ENCODE peak calls at places on chromosomes 1 and 21, in eight cellular contexts. One of them, this sample, is unnamed.
A peak's percentile ranks its signal among the peaks of the same experiment; 100 is the strongest.

GRCh38 chr1:169867012-169867679 is 26.6 kb downstream of the SCYL3 start:
- DNase-seq in hepatocyte: no peak
- DNase-seq in GM12878: no peak
- DNase-seq in astrocyte: no peak
- DNase-seq in AG10803: no peak
- DNase-seq in heart left ventricle: no peak
- DNase-seq in fibroblast of mammary gland: no peak
- DNase-seq in AG04450: no peak
- DNase-seq in this sample: no peak

GRCh38 chr1:48644950-48645605 is 131.6 kb downstream of the BEND5 start:
- DNase-seq in AG04450: no peak
- DNase-seq in GM12878: no peak
- DNase-seq in astrocyte: no peak
- DNase-seq in heart left ventricle: no peak
- DNase-seq in AG10803: no peak
- DNase-seq in hepatocyte: no peak
- DNase-seq in fibroblast of mammary gland: no peak
- DNase-seq in this sample: no peak

GRCh38 chr1:110004583-110004982 is 20.0 kb downstream of the AHCYL1 start:
- DNase-seq in fibroblast of mammary gland: no peak
- DNase-seq in astrocyte: no peak
- DNase-seq in AG10803: no peak
- DNase-seq in heart left ventricle: no peak
- DNase-seq in AG04450: no peak
- DNase-seq in hepatocyte: peak; percentile 48
- DNase-seq in GM12878: no peak
- DNase-seq in this sample: no peak

GRCh38 chr1:243850013-243850367 is at the start of gene AKT3:
- DNase-seq in AG04450: no peak
- DNase-seq in fibroblast of mammary gland: no peak
- DNase-seq in astrocyte: no peak
- DNase-seq in AG10803: no peak
- DNase-seq in hepatocyte: peak; percentile 83
- DNase-seq in heart left ventricle: no peak
- DNase-seq in GM12878: no peak
- DNase-seq in this sample: no peak

GRCh38 chr1:6867688-6868370 is 82.6 kb downstream of the CAMTA1 start:
- DNase-seq in AG10803: no peak
- DNase-seq in fibroblast of mammary gland: no peak
- DNase-seq in heart left ventricle: no peak
- DNase-seq in GM12878: no peak
- DNase-seq in hepatocyte: no peak
- DNase-seq in AG04450: no peak
- DNase-seq in astrocyte: no peak
- DNase-seq in this sample: no peak

GRCh38 chr21:33290441-33290840 is 24.3 kb downstream of the IL10RB start:
- DNase-seq in AG10803: no peak
- DNase-seq in GM12878: no peak
- DNase-seq in astrocyte: no peak
- DNase-seq in heart left ventricle: no peak
- DNase-seq in hepatocyte: no peak
- DNase-seq in fibroblast of mammary gland: no peak
- DNase-seq in AG04450: no peak
- DNase-seq in this sample: no peak

GRCh38 chr1:41739061-41739955 is 179.4 kb downstream of the HIVEP3 start:
- DNase-seq in AG04450: peak; percentile 54
- DNase-seq in astrocyte: no peak
- DNase-seq in AG10803: peak; percentile 85
- DNase-seq in GM12878: peak; percentile 66
- DNase-seq in hepatocyte: peak; percentile 27
- DNase-seq in fibroblast of mammary gland: peak; percentile 56
- DNase-seq in heart left ventricle: peak; percentile 83
- DNase-seq in this sample: peak; percentile 93

GRCh38 chr1:227131193-227131592 is 187.1 kb downstream of the CDC42BPA start:
- DNase-seq in AG10803: peak; percentile 60
- DNase-seq in AG04450: peak; percentile 7
- DNase-seq in heart left ventricle: no peak
- DNase-seq in GM12878: no peak
- DNase-seq in fibroblast of mammary gland: peak; percentile 56
- DNase-seq in astrocyte: peak; percentile 25
- DNase-seq in hepatocyte: peak; percentile 22
- DNase-seq in this sample: peak; percentile 8

GRCh38 chr1:180577361-180577760 is 18.6 kb downstream of the OVAAL start:
- DNase-seq in astrocyte: peak; percentile 83
- DNase-seq in AG04450: no peak
- DNase-seq in AG10803: no peak
- DNase-seq in fibroblast of mammary gland: no peak
- DNase-seq in hepatocyte: no peak
- DNase-seq in heart left ventricle: no peak
- DNase-seq in GM12878: no peak
- DNase-seq in this sample: no peak

GRCh38 chr1:234489692-234490065 is 10.7 kb upstream of the TARBP1 start:
- DNase-seq in astrocyte: no peak
- DNase-seq in fibroblast of mammary gland: no peak
- DNase-seq in heart left ventricle: no peak
- DNase-seq in AG10803: no peak
- DNase-seq in AG04450: no peak
- DNase-seq in GM12878: no peak
- DNase-seq in hepatocyte: no peak
- DNase-seq in this sample: no peak
- TF ChIP-seq CTCF in astrocyte: no peak
- TF ChIP-seq CTCF in fibroblast of mammary gland: no peak
- TF ChIP-seq CTCF in heart left ventricle: no peak
- TF ChIP-seq CTCF in AG10803: no peak
- TF ChIP-seq CTCF in AG04450: no peak
- TF ChIP-seq CTCF in GM12878: no peak
- TF ChIP-seq CTCF in hepatocyte: no peak
- TF ChIP-seq CTCF in this sample: no peak

DNA sequence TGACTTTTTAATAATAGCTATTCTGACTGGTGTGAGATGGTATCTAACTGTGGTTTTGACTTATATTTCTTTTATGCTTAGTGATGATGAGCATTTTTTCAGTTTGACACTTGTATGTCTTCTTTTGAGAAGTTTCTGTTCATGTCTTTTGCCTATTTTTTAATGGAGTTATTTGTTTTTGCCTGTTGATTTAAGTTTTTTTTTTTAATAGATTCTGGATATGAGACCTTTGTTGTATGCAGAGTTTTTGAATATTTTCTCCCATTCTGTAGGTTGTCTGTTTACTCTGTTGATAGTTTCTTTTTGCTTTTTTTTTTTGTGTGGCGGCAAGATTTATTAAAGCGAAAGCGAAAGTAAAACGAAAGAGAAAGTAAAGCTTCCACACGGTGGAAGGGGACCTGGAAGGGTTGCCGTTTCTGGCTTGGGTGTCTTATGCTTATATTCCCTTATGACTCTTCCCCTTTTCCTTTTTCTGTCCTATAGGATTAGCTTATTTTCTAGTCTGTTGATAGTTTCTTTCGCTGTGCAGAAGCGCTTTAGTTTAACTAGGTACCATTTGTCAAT is 67.6 kb downstream of the TBX19 start:
- DNase-seq in astrocyte: no peak
- DNase-seq in heart left ventricle: no peak
- DNase-seq in hepatocyte: no peak
- DNase-seq in fibroblast of mammary gland: peak; percentile 24
- DNase-seq in AG10803: no peak
- DNase-seq in AG04450: no peak
- DNase-seq in GM12878: no peak
- DNase-seq in this sample: peak; percentile 16
- H3K4me3 ChIP-seq in astrocyte: peak overlapping the region; percentile 5
- H3K4me3 ChIP-seq in heart left ventricle: peak overlapping the region; percentile 53
- H3K4me3 ChIP-seq in hepatocyte: no peak overlapping the region
- H3K4me3 ChIP-seq in fibroblast of mammary gland: peak overlapping the region; percentile 46
- H3K4me3 ChIP-seq in AG10803: peak overlapping the region; percentile 31
- H3K4me3 ChIP-seq in AG04450: peak overlapping the region; percentile 34
- H3K4me3 ChIP-seq in GM12878: peak overlapping the region; percentile 58
- H3K4me3 ChIP-seq in this sample: peak overlapping the region; percentile 24

GRCh38 chr1:31633117-31633516 is 11.6 kb downstream of the PEF1 start:
- DNase-seq in AG04450: no peak
- DNase-seq in astrocyte: no peak
- DNase-seq in fibroblast of mammary gland: no peak
- DNase-seq in hepatocyte: peak; percentile 27
- DNase-seq in GM12878: no peak
- DNase-seq in AG10803: no peak
- DNase-seq in heart left ventricle: no peak
- DNase-seq in this sample: peak; percentile 26
- TF ChIP-seq CTCF in AG04450: peak; percentile 49
- TF ChIP-seq CTCF in astrocyte: peak; percentile 38
- TF ChIP-seq CTCF in fibroblast of mammary gland: peak; percentile 57
- TF ChIP-seq CTCF in hepatocyte: peak; percentile 39
- TF ChIP-seq CTCF in GM12878: peak; percentile 36
- TF ChIP-seq CTCF in AG10803: peak; percentile 59
- TF ChIP-seq CTCF in heart left ventricle: peak; percentile 45
- TF ChIP-seq CTCF in this sample: peak; percentile 35

GRCh38 chr1:84164567-84165021 is 20.5 kb downstream of the PRKACB start:
- DNase-seq in hepatocyte: no peak
- DNase-seq in fibroblast of mammary gland: peak; percentile 49
- DNase-seq in heart left ventricle: no peak
- DNase-seq in AG10803: no peak
- DNase-seq in GM12878: no peak
- DNase-seq in AG04450: no peak
- DNase-seq in astrocyte: no peak
- DNase-seq in this sample: no peak
- H3K4me3 ChIP-seq in hepatocyte: no peak overlapping the region
- H3K4me3 ChIP-seq in fibroblast of mammary gland: peak overlapping the region; percentile 28
- H3K4me3 ChIP-seq in heart left ventricle: peak overlapping the region; percentile 28
- H3K4me3 ChIP-seq in AG10803: peak overlapping the region; percentile 41
- H3K4me3 ChIP-seq in GM12878: no peak overlapping the region
- H3K4me3 ChIP-seq in AG04450: peak overlapping the region; percentile 17
- H3K4me3 ChIP-seq in astrocyte: peak overlapping the region; percentile 45
- H3K4me3 ChIP-seq in this sample: no peak overlapping the region

GRCh38 chr21:46210378-46211136 is 18.0 kb downstream of the LSS start:
- DNase-seq in heart left ventricle: no peak
- DNase-seq in AG04450: no peak
- DNase-seq in fibroblast of mammary gland: no peak
- DNase-seq in astrocyte: no peak
- DNase-seq in GM12878: no peak
- DNase-seq in hepatocyte: no peak
- DNase-seq in AG10803: no peak
- DNase-seq in this sample: no peak
- TF ChIP-seq CTCF in heart left ventricle: no peak
- TF ChIP-seq CTCF in AG04450: no peak
- TF ChIP-seq CTCF in fibroblast of mammary gland: no peak
- TF ChIP-seq CTCF in astrocyte: no peak
- TF ChIP-seq CTCF in GM12878: peak; percentile 1
- TF ChIP-seq CTCF in hepatocyte: no peak
- TF ChIP-seq CTCF in AG10803: no peak
- TF ChIP-seq CTCF in this sample: no peak

GRCh38 chr1:167648252-167648849 is 18.3 kb downstream of the RCSD1 start:
- DNase-seq in astrocyte: no peak
- DNase-seq in AG10803: no peak
- DNase-seq in GM12878: no peak
- DNase-seq in AG04450: no peak
- DNase-seq in heart left ventricle: peak; percentile 47
- DNase-seq in fibroblast of mammary gland: no peak
- DNase-seq in hepatocyte: no peak
- DNase-seq in this sample: no peak
- H3K4me3 ChIP-seq in astrocyte: no peak overlapping the region
- H3K4me3 ChIP-seq in AG10803: no peak overlapping the region
- H3K4me3 ChIP-seq in GM12878: no peak overlapping the region
- H3K4me3 ChIP-seq in AG04450: no peak overlapping the region
- H3K4me3 ChIP-seq in heart left ventricle: no peak overlapping the region
- H3K4me3 ChIP-seq in fibroblast of mammary gland: no peak overlapping the region
- H3K4me3 ChIP-seq in hepatocyte: no peak overlapping the region
- H3K4me3 ChIP-seq in this sample: no peak overlapping the region

GRCh38 chr1:177871633-177872562 is 98.0 kb downstream of the SEC16B start:
- DNase-seq in fibroblast of mammary gland: no peak
- DNase-seq in GM12878: no peak
- DNase-seq in hepatocyte: peak; percentile 9
- DNase-seq in AG04450: no peak
- DNase-seq in heart left ventricle: no peak
- DNase-seq in AG10803: no peak
- DNase-seq in astrocyte: no peak
- DNase-seq in this sample: no peak

GRCh38 chr1:177877086-177877485 is 92.8 kb downstream of the SEC16B start:
- DNase-seq in heart left ventricle: no peak
- DNase-seq in AG10803: no peak
- DNase-seq in AG04450: no peak
- DNase-seq in GM12878: no peak
- DNase-seq in astrocyte: no peak
- DNase-seq in fibroblast of mammary gland: no peak
- DNase-seq in hepatocyte: no peak
- DNase-seq in this sample: no peak

GRCh38 chr1:177869586-177869985 is 100.3 kb downstream of the SEC16B start:
- DNase-seq in hepatocyte: no peak
- DNase-seq in astrocyte: no peak
- DNase-seq in fibroblast of mammary gland: no peak
- DNase-seq in heart left ventricle: no peak
- DNase-seq in AG10803: no peak
- DNase-seq in AG04450: no peak
- DNase-seq in GM12878: no peak
- DNase-seq in this sample: no peak

GRCh38 chr1:177873238-177873637 is 96.6 kb downstream of the SEC16B start:
- DNase-seq in GM12878: no peak
- DNase-seq in fibroblast of mammary gland: peak; percentile 94
- DNase-seq in heart left ventricle: no peak
- DNase-seq in hepatocyte: peak; percentile 66
- DNase-seq in astrocyte: peak; percentile 94
- DNase-seq in AG04450: peak; percentile 77
- DNase-seq in AG10803: peak; percentile 92
- DNase-seq in this sample: no peak

DNA sequence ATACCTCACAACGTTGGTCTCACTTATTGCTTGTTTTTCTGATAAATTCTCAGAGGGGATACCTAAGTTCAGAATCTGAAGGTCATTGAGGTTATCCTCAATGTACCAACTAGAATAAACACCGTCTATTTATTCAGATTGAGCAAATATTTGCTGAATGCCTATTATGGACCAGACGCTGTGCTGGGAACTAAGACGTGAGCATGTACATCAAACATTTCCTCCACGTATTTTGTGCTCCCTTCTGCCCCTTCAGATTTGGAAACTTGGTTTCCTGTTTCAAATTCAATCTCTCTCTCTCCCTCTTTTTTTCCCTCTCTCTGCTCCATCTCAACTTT is 97.3 kb downstream of the SEC16B start:
- DNase-seq in heart left ventricle: no peak
- DNase-seq in GM12878: no peak
- DNase-seq in astrocyte: no peak
- DNase-seq in fibroblast of mammary gland: no peak
- DNase-seq in AG10803: no peak
- DNase-seq in hepatocyte: peak; percentile 13
- DNase-seq in AG04450: no peak
- DNase-seq in this sample: no peak
- TF ChIP-seq CTCF in heart left ventricle: no peak
- TF ChIP-seq CTCF in GM12878: no peak
- TF ChIP-seq CTCF in astrocyte: no peak
- TF ChIP-seq CTCF in fibroblast of mammary gland: no peak
- TF ChIP-seq CTCF in AG10803: no peak
- TF ChIP-seq CTCF in hepatocyte: no peak
- TF ChIP-seq CTCF in AG04450: no peak
- TF ChIP-seq CTCF in this sample: no peak

GRCh38 chr1:229693124-229693523 is 67.1 kb downstream of the URB2 start:
- DNase-seq in astrocyte: no peak
- DNase-seq in fibroblast of mammary gland: peak; percentile 14
- DNase-seq in heart left ventricle: peak; percentile 29
- DNase-seq in hepatocyte: no peak
- DNase-seq in GM12878: no peak
- DNase-seq in AG04450: no peak
- DNase-seq in AG10803: no peak
- DNase-seq in this sample: peak; percentile 67
- H3K4me3 ChIP-seq in astrocyte: no peak overlapping the region
- H3K4me3 ChIP-seq in fibroblast of mammary gland: no peak overlapping the region
- H3K4me3 ChIP-seq in heart left ventricle: no peak overlapping the region
- H3K4me3 ChIP-seq in hepatocyte: no peak overlapping the region
- H3K4me3 ChIP-seq in GM12878: no peak overlapping the region
- H3K4me3 ChIP-seq in AG04450: no peak overlapping the region
- H3K4me3 ChIP-seq in AG10803: no peak overlapping the region
- H3K4me3 ChIP-seq in this sample: no peak overlapping the region